ENCODE peak calls at places on chromosome 12, in five cellular contexts. I is COR-L47; S is activated CD4-positive, alpha-beta T cell treated with anti-CD3 and anti-CD28 coated beads, Interleukin-2, amount 50 U/mL, for 4 hours; V is WTC11; A is GM19239. X is an unnamed sample.

GRCh38 chr12:5466521-5466960 is 34.6 kb downstream of the NTF3 start:
- DNase-seq in A (no peak), S (no peak), I (no peak), V (no peak), X (no peak)

GRCh38 chr12:93699271-93700141 is 22.3 kb downstream of the CRADD start:
- DNase-seq in S (no peak), V (no peak), I (no peak), A (no peak), X (peak)

GRCh38 chr12:49366652-49367380 is 446 bp upstream of the SPATS2 start:
- DNase-seq in A (peak), I (peak), V (peak), S (peak), X (peak)

GRCh38 chr12:21666722-21667121 is 9.1 kb upstream of the LDHB start:
- DNase-seq in I (no peak), A (no peak), S (no peak), V (no peak), X (no peak)

GRCh38 chr12:67068773-67069450 is 200.2 kb upstream of the CAND1 start:
- DNase-seq in A (peak), V (peak), S (peak), I (peak), X (no peak)

GRCh38 chr12:115640929-115641328 is 636.6 kb downstream of the MED13L start:
- DNase-seq in S (no peak), I (no peak), A (no peak), V (no peak), X (no peak)

GRCh38 chr12:115194857-115195256 is 510.9 kb upstream of the TBX3 start:
- DNase-seq in A (no peak), I (no peak), S (no peak), V (no peak), X (no peak)

GRCh38 chr12:49972122-49972521 is 625 bp upstream of the AQP6 start:
- DNase-seq in S (no peak), A (no peak), I (no peak), V (no peak), X (no peak)

GRCh38 chr12:5377997-5378596 is 53.8 kb upstream of the NTF3 start:
- DNase-seq in I (peak), V (no peak), A (no peak), S (no peak), X (no peak)

GRCh38 chr12:98533723-98534251 is 18.4 kb downstream of the TMPO start:
- DNase-seq in V (no peak), A (no peak), I (no peak), S (no peak), X (no peak)